ENCODE peak calls at places on chromosomes 1 and 21, in five cellular contexts. Q is H9, J is mesenchymal stem cell, O is H1, B is trophoblast cell. D is an unnamed sample.

GRCh38 chr21:45590246-45590725 is 48.0 kb upstream of the SLC19A1 start:
- DNase-seq in Q (peak), J (peak), O (peak), B (no peak), D (no peak)

GRCh38 chr1:67771152-67771551 is 62.1 kb downstream of the GNG12 start:
- DNase-seq in Q (no peak), J (peak), O (no peak), B (peak), D (no peak)

GRCh38 chr1:45545019-45545493 is 5.6 kb upstream of the AKR1A1 start:
- DNase-seq in Q (no peak), J (no peak), O (no peak), B (peak), D (no peak)

GRCh38 chr1:117658676-117659075 is 52.8 kb downstream of the TENT5C start:
- DNase-seq in Q (no peak), J (no peak), O (no peak), B (no peak), D (no peak)

GRCh38 chr1:240407407-240407806 is 204.5 kb downstream of the GREM2 start:
- DNase-seq in Q (no peak), J (no peak), O (no peak), B (no peak), D (no peak)

GRCh38 chr1:229230136-229230892 is 40.6 kb upstream of the RAB4A start:
- DNase-seq in Q (no peak), J (no peak), O (peak), B (no peak), D (no peak)

GRCh38 chr1:107964397-107965111 is 426 bp downstream of the VAV3 start:
- DNase-seq in Q (peak), J (no peak), O (peak), B (no peak), D (peak)

GRCh38 chr21:40732998-40733397 is 114.0 kb downstream of the DSCAM start:
- DNase-seq in Q (no peak), J (no peak), O (no peak), B (no peak), D (no peak)

GRCh38 chr1:225765982-225766674 is 11.5 kb upstream of the SRP9 start:
- DNase-seq in Q (no peak), J (no peak), O (no peak), B (peak), D (no peak)

GRCh38 chr1:196557797-196558196 is 50.4 kb downstream of the KCNT2 start:
- DNase-seq in Q (no peak), J (no peak), O (no peak), B (no peak), D (no peak)

GRCh38 chr1:170218261-170218660 is 72.5 kb downstream of the NTMT2 start:
- DNase-seq in Q (no peak), J (no peak), O (no peak), B (no peak), D (no peak)

GRCh38 chr1:104125935-104126334 is 376.2 kb downstream of the AMY1C start:
- DNase-seq in Q (no peak), J (no peak), O (no peak), B (no peak), D (no peak)

GRCh38 chr1:40361637-40362036 is 11.9 kb upstream of the SMAP2 start:
- DNase-seq in Q (no peak), J (no peak), O (no peak), B (no peak), D (no peak)

GRCh38 chr1:235127774-235128452 is 724 bp downstream of the TOMM20 start:
- DNase-seq in Q (no peak), J (peak), O (peak), B (no peak), D (no peak)
- H2BK5ac ChIP-seq in Q (no peak), J (peak), O (peak), B (peak), D (peak)

DNA sequence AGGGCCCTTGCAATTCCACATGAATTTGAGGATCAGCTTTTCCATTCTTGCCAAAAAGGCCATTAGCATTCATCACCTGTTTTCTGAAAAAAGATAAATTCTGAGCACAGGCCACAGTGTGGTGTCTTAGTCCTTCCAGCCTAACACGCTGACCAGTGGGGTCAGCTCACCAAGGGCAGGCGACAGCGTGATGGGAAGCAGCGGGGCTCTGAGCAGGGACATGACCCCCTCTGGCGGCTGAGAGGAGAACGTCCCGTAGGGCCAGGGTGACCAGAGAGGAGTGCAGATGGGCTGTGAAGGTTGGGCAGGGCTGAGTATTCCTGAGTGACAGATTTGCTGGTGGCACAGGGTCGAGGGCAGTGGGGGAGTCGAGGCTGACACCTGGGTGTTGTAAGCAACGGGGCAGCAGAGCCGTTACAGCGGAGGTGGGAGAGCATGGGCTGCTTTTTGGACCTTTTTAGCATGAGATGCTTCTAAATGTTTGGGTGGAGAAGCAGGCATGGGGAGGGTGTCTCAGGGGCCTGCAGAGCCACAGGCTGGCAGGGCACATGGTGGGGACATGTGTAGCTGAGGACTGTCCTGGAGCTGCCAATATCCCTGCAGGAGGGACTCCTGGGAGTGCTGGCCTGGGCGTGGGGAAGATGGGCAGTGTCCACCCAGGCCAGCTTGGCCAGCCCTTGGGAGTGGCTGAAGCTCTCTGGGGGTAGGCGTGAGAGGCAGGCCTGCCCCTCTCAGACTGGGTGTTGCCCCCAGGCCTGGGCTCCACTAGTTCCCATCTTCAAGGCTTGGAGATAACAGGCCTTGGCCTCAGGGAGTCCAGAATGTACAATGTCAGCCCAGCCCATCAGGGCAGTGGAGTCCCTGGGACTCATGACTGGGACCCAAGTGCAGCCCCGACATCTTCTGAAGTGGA is 8.6 kb upstream of the CALML6 start:
- DNase-seq in Q (peak), J (peak), O (peak), B (peak), D (peak)
- H3K14ac ChIP-seq in Q (no peak), J (no peak), O (no peak), B (no peak), D (no peak)

DNA sequence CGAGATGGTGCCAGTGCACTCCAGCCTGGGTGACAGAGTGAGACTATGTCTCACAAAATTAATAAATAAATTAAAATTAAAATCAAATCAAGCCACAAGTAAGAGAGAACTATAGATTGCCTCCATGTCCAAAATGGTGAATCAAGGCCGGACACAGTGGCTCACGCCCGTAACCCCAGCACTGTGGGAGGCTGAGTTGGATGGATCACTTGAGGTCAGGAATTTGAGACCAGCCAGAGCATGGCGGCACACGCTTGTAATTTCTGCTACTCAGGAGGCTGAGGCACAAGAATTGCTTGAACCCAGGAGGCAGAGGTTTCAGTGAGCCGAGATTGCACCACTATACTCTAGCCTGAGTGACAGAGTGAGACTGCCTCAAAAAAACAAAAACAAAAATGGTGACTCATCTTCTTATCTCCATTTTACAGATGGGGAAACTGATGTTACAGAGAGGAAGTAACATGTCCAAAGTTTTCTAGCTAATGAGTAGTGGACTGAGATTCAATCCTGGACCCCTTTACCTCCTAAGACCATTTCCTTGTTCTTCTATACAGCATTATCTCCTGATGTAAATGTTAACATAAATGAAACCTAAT is 99.0 kb upstream of the HNRNPU start:
- DNase-seq in Q (no peak), J (peak), O (no peak), B (peak), D (no peak)
- H2BK12ac ChIP-seq in Q (no peak), J (peak), O (no peak), B (peak), D (no peak)

DNA sequence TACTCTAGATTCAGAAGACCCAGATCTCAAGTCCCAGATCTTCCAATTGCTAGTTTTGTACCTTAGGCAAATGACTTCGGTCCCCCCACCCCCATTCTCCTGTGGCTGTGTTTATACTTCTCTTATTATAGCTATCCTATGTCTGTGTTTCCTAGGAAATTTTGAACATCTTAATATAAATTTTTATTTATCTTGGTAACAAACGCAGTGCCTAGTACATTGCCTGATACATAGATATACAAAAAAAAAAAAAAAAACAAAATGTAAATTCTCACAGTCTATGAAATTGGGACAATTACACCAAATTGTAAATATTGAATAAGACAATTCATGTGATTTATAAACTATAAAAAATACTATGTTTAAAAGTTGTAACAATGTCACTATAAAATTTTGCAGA is 84.1 kb upstream of the SLC44A3 start:
- DNase-seq in Q (no peak), J (no peak), O (no peak), B (no peak), D (no peak)
- H2BK5ac ChIP-seq in Q (no peak), J (no peak), O (no peak), B (no peak), D (no peak)

GRCh38 chr1:94042388-94042787 is 78.6 kb downstream of the ABCA4 start:
- DNase-seq in Q (no peak), J (no peak), O (no peak), B (no peak), D (no peak)
- H3K14ac ChIP-seq in Q (no peak), J (no peak), O (no peak), B (peak), D (no peak)